ENCODE peak calls at places on chromosome 9, in eight cellular contexts. One of them, this sample, is unnamed.
A peak's percentile ranks its signal among the peaks of the same experiment; 100 is the strongest.

GRCh38 chr9:136686794-136687711 is at the start of gene AGPAT2:
- DNase-seq in PC-3: peak; percentile 58
- DNase-seq in stomach: peak; percentile 90
- DNase-seq in lung: peak; percentile 87
- DNase-seq in tibial artery: peak; percentile 82
- DNase-seq in heart left ventricle: peak; percentile 89
- DNase-seq in hepatocyte: peak; percentile 93
- DNase-seq in psoas muscle: peak; percentile 91
- DNase-seq in this sample: peak; percentile 55

GRCh38 chr9:111566234-111566633 is 33.2 kb downstream of the PTGR1 start:
- DNase-seq in heart left ventricle: peak; percentile 49
- DNase-seq in PC-3: no peak
- DNase-seq in lung: no peak
- DNase-seq in stomach: no peak
- DNase-seq in psoas muscle: no peak
- DNase-seq in hepatocyte: peak; percentile 8
- DNase-seq in tibial artery: no peak
- DNase-seq in this sample: no peak

GRCh38 chr9:12819436-12820185 is 44.8 kb downstream of the LURAP1L start:
- DNase-seq in psoas muscle: no peak
- DNase-seq in stomach: no peak
- DNase-seq in tibial artery: no peak
- DNase-seq in heart left ventricle: no peak
- DNase-seq in hepatocyte: no peak
- DNase-seq in PC-3: peak; percentile 49
- DNase-seq in lung: no peak
- DNase-seq in this sample: no peak

GRCh38 chr9:97803167-97804058 is 49.6 kb upstream of the FOXE1 start:
- DNase-seq in stomach: peak; percentile 88
- DNase-seq in psoas muscle: peak; percentile 84
- DNase-seq in hepatocyte: peak; percentile 91
- DNase-seq in tibial artery: peak; percentile 77
- DNase-seq in lung: peak; percentile 86
- DNase-seq in heart left ventricle: peak; percentile 78
- DNase-seq in PC-3: peak; percentile 76
- DNase-seq in this sample: peak; percentile 77

GRCh38 chr9:128374221-128374675 is 3.1 kb downstream of the URM1 start:
- DNase-seq in stomach: no peak
- DNase-seq in hepatocyte: no peak
- DNase-seq in PC-3: no peak
- DNase-seq in tibial artery: no peak
- DNase-seq in lung: no peak
- DNase-seq in heart left ventricle: no peak
- DNase-seq in psoas muscle: no peak
- DNase-seq in this sample: no peak

GRCh38 chr9:89339807-89340206 is 21.5 kb downstream of the SECISBP2 start:
- DNase-seq in PC-3: no peak
- DNase-seq in lung: no peak
- DNase-seq in heart left ventricle: no peak
- DNase-seq in stomach: no peak
- DNase-seq in psoas muscle: no peak
- DNase-seq in tibial artery: no peak
- DNase-seq in hepatocyte: no peak
- DNase-seq in this sample: no peak

GRCh38 chr9:87656485-87656884 is 69.4 kb upstream of the CTSL start:
- DNase-seq in lung: no peak
- DNase-seq in heart left ventricle: no peak
- DNase-seq in psoas muscle: no peak
- DNase-seq in hepatocyte: no peak
- DNase-seq in stomach: peak; percentile 42
- DNase-seq in tibial artery: no peak
- DNase-seq in PC-3: no peak
- DNase-seq in this sample: no peak

GRCh38 chr9:106228861-106229260 is 534.5 kb downstream of the TMEM38B start:
- DNase-seq in tibial artery: no peak
- DNase-seq in heart left ventricle: peak; percentile 50
- DNase-seq in stomach: no peak
- DNase-seq in PC-3: no peak
- DNase-seq in hepatocyte: no peak
- DNase-seq in psoas muscle: peak; percentile 49
- DNase-seq in lung: no peak
- DNase-seq in this sample: no peak

GRCh38 chr9:81073821-81074220 is 615.5 kb downstream of the TLE1 start:
- DNase-seq in lung: no peak
- DNase-seq in stomach: no peak
- DNase-seq in tibial artery: no peak
- DNase-seq in heart left ventricle: no peak
- DNase-seq in hepatocyte: no peak
- DNase-seq in PC-3: no peak
- DNase-seq in psoas muscle: no peak
- DNase-seq in this sample: no peak

GRCh38 chr9:81071108-81071507 is 618.2 kb downstream of the TLE1 start:
- DNase-seq in hepatocyte: no peak
- DNase-seq in lung: no peak
- DNase-seq in tibial artery: no peak
- DNase-seq in psoas muscle: no peak
- DNase-seq in heart left ventricle: no peak
- DNase-seq in PC-3: no peak
- DNase-seq in stomach: no peak
- DNase-seq in this sample: no peak

GRCh38 chr9:81070689-81071088 is 618.7 kb downstream of the TLE1 start:
- DNase-seq in heart left ventricle: no peak
- DNase-seq in psoas muscle: no peak
- DNase-seq in stomach: no peak
- DNase-seq in lung: no peak
- DNase-seq in hepatocyte: no peak
- DNase-seq in PC-3: peak; percentile 59
- DNase-seq in tibial artery: no peak
- DNase-seq in this sample: no peak

GRCh38 chr9:81074261-81074660 is 615.1 kb downstream of the TLE1 start:
- DNase-seq in heart left ventricle: no peak
- DNase-seq in stomach: no peak
- DNase-seq in lung: no peak
- DNase-seq in tibial artery: no peak
- DNase-seq in PC-3: no peak
- DNase-seq in hepatocyte: no peak
- DNase-seq in psoas muscle: no peak
- DNase-seq in this sample: no peak

DNA sequence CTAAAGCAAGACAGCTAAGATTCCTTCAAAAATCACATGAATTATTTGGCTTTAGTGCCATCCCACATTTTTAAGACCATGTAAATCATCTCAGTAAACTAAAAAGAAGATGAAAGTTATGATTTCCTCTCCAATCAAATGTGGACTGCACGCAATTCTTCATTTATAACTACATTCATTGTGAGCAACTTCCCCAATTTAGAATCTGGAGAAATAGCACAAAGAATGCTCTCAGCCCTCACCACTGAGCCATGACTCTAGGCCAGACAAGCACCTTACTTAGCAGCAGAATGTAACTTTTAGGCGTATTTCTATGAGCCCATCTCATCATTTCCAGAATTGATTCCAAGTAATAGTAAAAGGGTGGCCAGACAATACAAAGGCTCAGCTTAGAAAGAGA is 616.6 kb downstream of the TLE1 start:
- DNase-seq in PC-3: no peak
- DNase-seq in psoas muscle: no peak
- DNase-seq in stomach: no peak
- DNase-seq in hepatocyte: no peak
- DNase-seq in tibial artery: no peak
- DNase-seq in lung: no peak
- DNase-seq in heart left ventricle: no peak
- DNase-seq in this sample: no peak
- TF ChIP-seq CTCF in PC-3: no peak
- TF ChIP-seq CTCF in psoas muscle: no peak
- TF ChIP-seq CTCF in stomach: no peak
- TF ChIP-seq CTCF in hepatocyte: no peak
- TF ChIP-seq CTCF in tibial artery: no peak
- TF ChIP-seq CTCF in lung: no peak
- TF ChIP-seq CTCF in heart left ventricle: no peak
- TF ChIP-seq CTCF in this sample: no peak

GRCh38 chr9:4229252-4229651 is 70.6 kb downstream of the GLIS3 start:
- DNase-seq in lung: no peak
- DNase-seq in heart left ventricle: no peak
- DNase-seq in hepatocyte: no peak
- DNase-seq in stomach: no peak
- DNase-seq in psoas muscle: no peak
- DNase-seq in PC-3: no peak
- DNase-seq in tibial artery: no peak
- DNase-seq in this sample: no peak

GRCh38 chr9:4226331-4227250 is 73.3 kb downstream of the GLIS3 start:
- DNase-seq in tibial artery: no peak
- DNase-seq in lung: no peak
- DNase-seq in stomach: no peak
- DNase-seq in psoas muscle: no peak
- DNase-seq in PC-3: no peak
- DNase-seq in heart left ventricle: no peak
- DNase-seq in hepatocyte: no peak
- DNase-seq in this sample: no peak

GRCh38 chr9:4225291-4226119 is 74.4 kb downstream of the GLIS3 start:
- DNase-seq in PC-3: peak; percentile 71
- DNase-seq in stomach: no peak
- DNase-seq in tibial artery: no peak
- DNase-seq in hepatocyte: no peak
- DNase-seq in heart left ventricle: no peak
- DNase-seq in psoas muscle: no peak
- DNase-seq in lung: no peak
- DNase-seq in this sample: no peak

GRCh38 chr9:4228142-4228541 is 71.7 kb downstream of the GLIS3 start:
- DNase-seq in heart left ventricle: no peak
- DNase-seq in lung: no peak
- DNase-seq in PC-3: no peak
- DNase-seq in stomach: no peak
- DNase-seq in tibial artery: no peak
- DNase-seq in hepatocyte: no peak
- DNase-seq in psoas muscle: no peak
- DNase-seq in this sample: no peak

GRCh38 chr9:4228606-4229005 is 71.3 kb downstream of the GLIS3 start:
- DNase-seq in lung: no peak
- DNase-seq in hepatocyte: peak; percentile 48
- DNase-seq in tibial artery: no peak
- DNase-seq in stomach: no peak
- DNase-seq in heart left ventricle: no peak
- DNase-seq in psoas muscle: no peak
- DNase-seq in PC-3: peak; percentile 51
- DNase-seq in this sample: no peak
- H3K27ac ChIP-seq in lung: no peak overlapping the region
- H3K27ac ChIP-seq in hepatocyte: no peak overlapping the region
- H3K27ac ChIP-seq in tibial artery: no peak overlapping the region
- H3K27ac ChIP-seq in stomach: no peak overlapping the region
- H3K27ac ChIP-seq in heart left ventricle: no peak overlapping the region
- H3K27ac ChIP-seq in psoas muscle: no peak overlapping the region
- H3K27ac ChIP-seq in PC-3: peak overlapping the region; percentile 11
- H3K27ac ChIP-seq in this sample: no peak overlapping the region

GRCh38 chr9:130295431-130295830 is 29.9 kb downstream of the HMCN2 start:
- DNase-seq in heart left ventricle: peak; percentile 15
- DNase-seq in PC-3: no peak
- DNase-seq in psoas muscle: no peak
- DNase-seq in hepatocyte: no peak
- DNase-seq in lung: no peak
- DNase-seq in tibial artery: no peak
- DNase-seq in stomach: no peak
- DNase-seq in this sample: no peak

GRCh38 chr9:130292104-130292503 is 26.5 kb downstream of the HMCN2 start:
- DNase-seq in psoas muscle: no peak
- DNase-seq in PC-3: no peak
- DNase-seq in lung: no peak
- DNase-seq in tibial artery: no peak
- DNase-seq in stomach: no peak
- DNase-seq in heart left ventricle: peak; percentile 10
- DNase-seq in hepatocyte: no peak
- DNase-seq in this sample: no peak

GRCh38 chr9:130295945-130296782 is 30.6 kb downstream of the HMCN2 start:
- DNase-seq in lung: no peak
- DNase-seq in hepatocyte: no peak
- DNase-seq in psoas muscle: no peak
- DNase-seq in tibial artery: no peak
- DNase-seq in stomach: no peak
- DNase-seq in heart left ventricle: peak; percentile 14
- DNase-seq in PC-3: no peak
- DNase-seq in this sample: no peak

GRCh38 chr9:130296783-130297055 is 31.2 kb downstream of the HMCN2 start:
- DNase-seq in heart left ventricle: peak; percentile 6
- DNase-seq in psoas muscle: no peak
- DNase-seq in lung: no peak
- DNase-seq in stomach: no peak
- DNase-seq in hepatocyte: no peak
- DNase-seq in PC-3: no peak
- DNase-seq in tibial artery: no peak
- DNase-seq in this sample: no peak

DNA sequence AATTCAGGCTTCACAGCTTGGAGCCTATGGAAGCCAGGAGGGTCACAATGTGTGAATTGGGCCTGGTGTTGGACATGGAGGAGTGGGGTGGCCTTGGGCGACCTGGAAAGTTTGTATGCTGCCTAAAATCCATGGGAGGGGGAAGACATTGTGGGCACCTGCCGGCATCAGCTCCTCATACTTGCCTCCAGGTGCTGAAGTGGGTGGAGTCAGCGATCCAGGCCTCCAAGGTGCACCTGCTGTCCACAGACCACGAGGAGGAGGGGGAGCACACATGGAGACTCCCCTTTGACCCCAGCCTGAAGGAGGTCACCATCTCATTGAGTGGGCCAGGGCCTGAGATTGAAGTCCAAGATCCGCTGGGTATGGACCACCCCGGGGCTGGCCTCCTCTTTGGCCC is 29.1 kb downstream of the HMCN2 start:
- DNase-seq in tibial artery: no peak
- DNase-seq in lung: no peak
- DNase-seq in PC-3: no peak
- DNase-seq in heart left ventricle: peak; percentile 16
- DNase-seq in psoas muscle: no peak
- DNase-seq in stomach: no peak
- DNase-seq in hepatocyte: no peak
- DNase-seq in this sample: no peak
- H3K27me3 ChIP-seq in tibial artery: no peaks in the 10 kb centered on the region
- H3K27me3 ChIP-seq in lung: no peaks in the 10 kb centered on the region
- H3K27me3 ChIP-seq in PC-3: peaks cover 20% of the 10 kb centered on the region
- H3K27me3 ChIP-seq in heart left ventricle: no peaks in the 10 kb centered on the region
- H3K27me3 ChIP-seq in psoas muscle: peaks cover 19% of the 10 kb centered on the region
- H3K27me3 ChIP-seq in stomach: peaks cover 23% of the 10 kb centered on the region
- H3K27me3 ChIP-seq in hepatocyte: peaks cover 17% of the 10 kb centered on the region
- H3K27me3 ChIP-seq in this sample: peaks cover 3% of the 10 kb centered on the region

DNA sequence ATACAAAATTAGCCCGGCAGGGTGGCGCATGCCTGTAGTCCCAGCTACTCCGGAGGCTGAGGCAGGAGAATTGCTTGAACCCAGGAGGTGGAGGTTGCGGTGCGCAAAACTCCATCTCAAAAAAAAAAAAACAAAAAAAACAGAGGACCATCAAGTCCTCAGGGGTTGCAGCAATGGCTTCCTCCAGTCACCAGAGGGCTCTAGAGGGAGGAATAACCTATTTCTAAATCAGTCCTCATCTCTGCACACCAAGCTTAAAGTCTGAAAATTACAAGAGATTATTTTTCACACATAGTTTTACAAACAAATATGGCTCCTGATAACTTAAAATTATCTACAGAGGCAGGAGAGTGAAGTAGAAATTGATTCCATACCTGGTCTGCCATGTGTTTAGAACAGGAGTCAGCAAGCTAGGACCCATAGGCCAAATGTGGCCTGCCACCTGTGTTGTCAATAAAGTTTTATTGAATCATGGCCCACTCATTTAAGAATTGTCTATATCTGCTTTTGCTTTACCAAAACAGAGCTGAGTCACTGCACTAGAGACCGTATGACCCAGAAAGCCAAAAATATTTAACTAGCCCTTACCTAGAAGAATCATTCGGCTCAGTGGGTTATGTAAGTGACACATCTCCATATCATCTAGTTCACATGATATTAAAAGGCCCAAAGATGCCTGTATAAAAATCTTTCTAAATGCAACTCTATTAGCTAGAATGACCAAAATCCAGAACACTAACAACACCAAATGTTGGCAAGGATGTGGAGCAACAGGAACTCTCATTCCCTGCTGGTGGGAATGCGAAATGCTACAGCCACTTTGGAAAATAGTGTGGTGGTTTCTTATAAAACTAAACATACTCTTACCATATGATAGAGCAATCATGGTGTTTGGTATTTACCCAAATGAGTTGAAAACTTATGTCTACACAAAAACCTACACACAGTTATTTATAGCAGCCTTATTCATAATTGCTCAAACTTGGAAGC is 207.7 kb downstream of the FRMD3 start:
- DNase-seq in PC-3: peak; percentile 26
- DNase-seq in psoas muscle: no peak
- DNase-seq in heart left ventricle: no peak
- DNase-seq in lung: no peak
- DNase-seq in tibial artery: no peak
- DNase-seq in stomach: no peak
- DNase-seq in hepatocyte: no peak
- DNase-seq in this sample: no peak
- TF ChIP-seq CTCF in PC-3: peak; percentile 15
- TF ChIP-seq CTCF in psoas muscle: no peak
- TF ChIP-seq CTCF in heart left ventricle: no peak
- TF ChIP-seq CTCF in lung: no peak
- TF ChIP-seq CTCF in tibial artery: no peak
- TF ChIP-seq CTCF in stomach: no peak
- TF ChIP-seq CTCF in hepatocyte: no peak
- TF ChIP-seq CTCF in this sample: no peak

This sample was measured in CD4-positive, alpha-beta T cell.